ENCODE peak calls at places on chromosomes 1 and 21, in seven cellular contexts. M, J, F, Q, K, N and H are unnamed samples.

GRCh38 chr1:153631047-153632022 is 2.5 kb upstream of the CHTOP start:
- DNase-seq in N (no peak), J (no peak), M (no peak), Q (no peak), F (no peak), K (no peak), H (no peak)

GRCh38 chr1:159803946-159804695 is 2.0 kb downstream of the FCRL6 start:
- DNase-seq in M (no peak), N (no peak), Q (no peak), F (no peak), K (no peak), J (no peak), H (no peak)

GRCh38 chr1:226978350-226979114 is 38.4 kb downstream of the COQ8A start:
- DNase-seq in J (no peak), Q (no peak), N (no peak), F (no peak), M (no peak), K (no peak), H (no peak)

GRCh38 chr1:57381871-57382270 is 42.0 kb downstream of the DAB1 start:
- DNase-seq in J (no peak), M (no peak), K (no peak), Q (no peak), F (no peak), N (no peak), H (no peak)

GRCh38 chr1:110626890-110627289 is 20.7 kb upstream of the KCNA2 start:
- DNase-seq in F (no peak), K (no peak), Q (no peak), N (peak), J (no peak), M (no peak), H (no peak)

GRCh38 chr1:157969693-157970485 is 23.6 kb upstream of the KIRREL1 start:
- DNase-seq in F (peak), M (peak), K (no peak), Q (peak), N (no peak), J (no peak), H (peak)

GRCh38 chr1:72442251-72442650 is 159.9 kb upstream of the NEGR1 start:
- DNase-seq in Q (no peak), J (no peak), M (no peak), N (no peak), K (no peak), F (no peak), H (no peak)

GRCh38 chr21:33836408-33836807 is 79.2 kb downstream of the ATP5PO start:
- DNase-seq in F (no peak), K (no peak), J (no peak), M (no peak), N (no peak), Q (no peak), H (no peak)

GRCh38 chr1:108584320-108584968 is 24.5 kb downstream of the EEIG2 start:
- DNase-seq in J (no peak), Q (no peak), N (no peak), M (no peak), K (no peak), F (no peak), H (no peak)

GRCh38 chr1:220153147-220153546 is 59.2 kb downstream of the IARS2 start:
- DNase-seq in M (no peak), Q (no peak), J (no peak), F (no peak), K (no peak), N (no peak), H (no peak)

GRCh38 chr1:22318279-22318983 is 133.2 kb upstream of the ZBTB40 start:
- DNase-seq in F (no peak), J (no peak), Q (no peak), K (no peak), M (no peak), N (no peak), H (no peak)

GRCh38 chr1:204427302-204427701 is 15.7 kb upstream of the PPP1R15B start:
- DNase-seq in Q (no peak), J (no peak), M (no peak), N (no peak), F (no peak), K (no peak), H (no peak)

GRCh38 chr1:183550915-183551314 is 39.3 kb downstream of the NCF2 start:
- DNase-seq in J (no peak), N (no peak), M (no peak), F (no peak), K (no peak), Q (no peak), H (no peak)

DNA sequence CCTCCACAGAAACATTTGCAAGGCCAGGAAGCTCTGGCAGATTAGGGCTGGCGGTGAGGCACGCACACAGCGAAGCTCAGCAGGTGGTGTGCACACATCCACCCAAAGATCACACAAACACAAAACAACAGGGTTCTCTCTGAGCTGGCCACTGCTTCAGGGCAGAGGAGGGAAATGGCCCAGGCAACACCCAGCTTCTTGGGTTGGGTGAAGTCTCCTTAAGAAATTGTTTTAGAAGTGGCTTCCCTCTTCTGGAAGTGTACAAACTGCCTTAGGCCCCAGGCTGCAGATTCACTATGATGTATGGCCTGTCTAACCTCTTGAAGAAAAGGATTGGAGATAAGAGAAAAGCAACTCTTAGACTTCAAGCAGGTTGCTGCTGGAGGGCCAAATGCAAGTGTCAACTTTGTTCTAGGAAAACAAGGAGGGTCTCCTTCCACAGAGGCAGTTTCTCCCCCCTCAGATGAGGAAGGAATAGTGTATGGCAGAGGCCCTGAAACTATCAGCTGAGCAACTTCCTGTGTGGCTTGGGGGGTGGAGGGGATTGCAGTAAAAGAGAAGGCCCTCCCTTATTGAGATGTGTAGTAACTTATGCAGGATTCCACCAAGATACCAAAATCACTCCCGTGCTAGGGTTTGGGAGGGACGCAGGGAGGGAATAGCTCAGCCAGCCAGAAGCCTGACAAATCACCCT is 2.1 kb downstream of the RCSD1 start:
- DNase-seq in Q (no peak), F (no peak), M (no peak), K (no peak), N (no peak), J (no peak), H (no peak)
- H3K4me3 ChIP-seq in Q (no peak), F (no peak), M (peak), K (no peak), N (peak), J (peak), H (no peak)

DNA sequence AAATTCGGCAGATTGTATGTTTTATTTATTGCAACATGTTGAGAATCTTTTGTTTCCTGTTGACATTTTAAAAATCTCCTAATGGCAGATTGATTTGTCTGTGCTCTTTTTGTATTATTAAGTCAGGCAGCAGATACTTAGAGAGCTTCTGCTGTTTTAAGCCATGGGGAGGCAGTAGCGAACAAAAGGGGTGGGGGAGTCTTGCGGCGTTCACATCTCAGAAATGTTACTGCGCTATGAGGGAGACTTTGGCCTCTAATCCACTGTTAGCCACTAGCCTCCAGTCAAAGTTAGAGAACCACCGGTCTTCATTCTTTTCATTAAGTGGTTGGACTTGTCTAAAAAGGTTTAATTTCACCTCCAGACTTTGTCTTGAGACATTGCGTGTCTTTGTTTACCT is 93.6 kb downstream of the DYRK1A start:
- DNase-seq in N (no peak), J (no peak), Q (no peak), F (no peak), K (no peak), M (no peak), H (no peak)
- TF ChIP-seq CTCF in N (no peak), J (no peak), Q (no peak), F (no peak), K (no peak), M (no peak), H (peak)

DNA sequence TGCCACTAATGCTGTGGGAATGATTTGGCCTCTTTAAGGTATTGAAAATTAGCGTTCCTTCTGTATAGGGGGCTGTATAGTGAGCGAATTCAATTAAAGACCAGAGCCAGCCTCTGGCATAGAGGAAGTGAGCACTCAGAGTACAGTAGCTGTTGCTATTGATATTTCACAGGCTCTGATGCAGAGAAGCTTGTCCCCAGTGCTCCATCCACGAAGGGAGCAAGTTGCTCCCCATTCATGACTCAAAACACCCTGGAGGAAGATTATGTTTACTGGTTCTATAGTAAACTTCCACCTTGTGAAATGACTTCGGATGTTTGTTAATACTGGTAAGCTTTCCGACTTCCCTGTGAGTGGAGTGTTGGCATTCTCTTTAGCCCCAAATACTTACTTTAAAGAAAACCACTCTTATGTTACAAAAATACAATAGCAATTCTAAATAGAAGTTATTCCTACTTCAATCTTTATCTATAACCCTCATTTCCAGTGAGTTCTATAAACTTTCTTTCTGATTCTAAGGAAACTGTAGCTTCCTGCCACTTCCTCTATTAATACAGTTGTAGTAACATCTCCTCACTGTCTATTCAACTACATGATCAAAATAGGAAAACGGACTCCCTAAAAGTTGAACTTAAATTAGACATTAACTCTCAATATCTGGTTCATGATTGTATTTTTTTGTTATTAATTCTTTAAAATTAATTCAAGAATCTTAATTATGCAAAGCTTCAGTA is 46.5 kb downstream of the ZNF281 start:
- DNase-seq in N (no peak), M (no peak), Q (no peak), K (no peak), F (no peak), J (no peak), H (no peak)
- H3K4me3 ChIP-seq in N (no peak), M (no peak), Q (no peak), K (no peak), F (no peak), J (no peak), H (no peak)

GRCh38 chr1:156136970-156137483 is 16.4 kb upstream of the SEMA4A start:
- DNase-seq in F (no peak), J (no peak), Q (no peak), K (no peak), M (no peak), N (no peak), H (no peak)
- TF ChIP-seq CTCF in F (no peak), J (no peak), Q (no peak), K (no peak), M (no peak), N (no peak), H (peak)

DNA sequence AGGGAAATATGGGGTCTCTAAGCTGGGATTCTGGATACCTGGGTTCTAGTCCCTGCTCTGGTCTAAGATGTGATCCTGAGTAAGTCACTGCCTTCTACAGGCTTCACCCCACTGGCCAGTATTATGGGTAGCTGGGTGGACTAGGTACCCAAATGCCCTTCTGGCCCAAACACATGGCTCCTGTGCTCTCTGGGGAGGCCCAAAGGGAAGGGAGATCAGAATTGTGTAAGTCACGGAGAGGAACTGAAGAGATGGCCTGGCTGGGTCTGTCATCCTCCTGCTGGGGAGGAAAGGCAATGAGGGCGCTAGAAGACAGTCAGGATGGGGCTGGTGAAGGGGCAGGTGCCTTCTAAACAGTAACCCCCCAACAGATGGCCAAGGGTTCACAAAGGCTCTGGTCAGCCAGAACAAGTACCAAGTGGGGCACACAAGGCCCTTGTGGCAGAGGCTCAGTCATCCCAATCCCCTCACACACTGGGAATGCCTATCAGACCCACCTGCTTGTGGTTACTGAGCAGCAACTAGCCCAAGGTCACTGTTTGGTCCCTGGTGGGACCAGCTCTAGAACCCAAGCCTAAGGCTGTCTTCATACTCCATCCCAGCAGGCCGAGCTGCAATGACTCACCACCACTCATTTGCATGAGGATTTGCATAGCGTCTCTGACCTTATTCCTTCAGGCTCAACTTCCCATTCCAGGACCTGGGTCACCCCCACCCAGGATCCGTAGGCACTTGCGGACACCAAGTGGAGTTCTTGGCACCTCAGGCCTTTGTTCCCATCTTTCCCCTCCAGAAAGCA is 9.2 kb downstream of the MEF2D start:
- DNase-seq in K (no peak), J (no peak), M (no peak), F (no peak), Q (no peak), N (no peak), H (no peak)
- H3K4me3 ChIP-seq in K (no peak), J (peak), M (no peak), F (no peak), Q (no peak), N (peak), H (no peak)

DNA sequence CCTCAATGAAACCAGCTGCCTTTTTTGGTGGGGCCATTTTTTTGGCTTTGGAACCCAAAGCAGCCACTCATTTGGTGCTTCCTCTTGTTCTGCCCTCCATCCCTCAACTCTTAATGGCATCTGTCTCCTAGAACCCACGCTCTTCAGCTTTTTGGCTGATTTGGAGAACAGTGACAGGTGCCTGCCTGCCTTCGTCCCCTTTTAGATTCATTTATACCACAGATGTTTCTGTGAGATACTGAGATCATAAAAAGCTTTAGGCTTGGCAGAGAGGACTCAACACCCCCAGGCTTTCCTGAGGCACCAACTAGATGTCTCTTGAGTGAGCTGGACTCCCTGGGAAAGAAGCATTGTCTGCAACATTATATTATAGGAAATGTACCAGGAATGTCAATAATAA is 20.4 kb upstream of the YTHDF2 start:
- DNase-seq in N (no peak), J (no peak), F (no peak), Q (no peak), K (no peak), M (no peak), H (no peak)
- TF ChIP-seq CTCF in N (no peak), J (no peak), F (no peak), Q (no peak), K (no peak), M (no peak), H (no peak)

DNA sequence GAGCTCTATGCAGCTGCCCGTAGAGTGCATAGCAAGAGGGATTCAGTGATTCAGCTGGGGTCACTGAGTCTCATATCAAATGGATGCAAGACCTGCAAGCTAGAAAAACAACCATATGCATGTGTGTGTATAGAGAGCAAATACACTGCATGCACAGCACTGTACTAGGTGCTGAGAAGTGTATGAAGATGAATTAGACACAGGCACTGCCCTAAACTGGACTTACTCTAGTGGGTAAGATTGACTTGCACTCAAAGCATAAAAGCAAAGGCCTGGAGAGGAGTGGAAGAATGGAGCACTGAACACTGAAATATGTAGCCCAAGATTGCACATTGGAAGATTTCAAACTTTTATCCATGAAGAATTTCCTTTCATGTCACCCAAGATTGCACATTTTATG is 5.5 kb upstream of the GBP1 start:
- DNase-seq in K (no peak), N (no peak), Q (no peak), J (no peak), M (no peak), F (no peak), H (no peak)
- H3K4me3 ChIP-seq in K (no peak), N (no peak), Q (no peak), J (peak), M (peak), F (no peak), H (no peak)